ENCODE peak calls at places on chromosomes 16 and 17, in nine cellular contexts. One of them, this sample, is unnamed.

GRCh38 chr16:66910175-66910940 is 8.3 kb downstream of the CDH16 start:
- DNase-seq in A172: no peak
- DNase-seq in cardiac septum: no peak
- DNase-seq in germinal center: no peak
- DNase-seq in GOT3: no peak
- DNase-seq in T-helper 9 cell: no peak
- DNase-seq in retinal pigment epithelial cell: no peak
- DNase-seq in hepatic stellate cell: no peak
- DNase-seq in Calu3: no peak
- DNase-seq in this sample: no peak

GRCh38 chr17:32297860-32298259 is 32.2 kb downstream of the RHBDL3 start:
- DNase-seq in A172: no peak
- DNase-seq in cardiac septum: no peak
- DNase-seq in germinal center: no peak
- DNase-seq in GOT3: no peak
- DNase-seq in T-helper 9 cell: no peak
- DNase-seq in retinal pigment epithelial cell: no peak
- DNase-seq in hepatic stellate cell: no peak
- DNase-seq in Calu3: no peak
- DNase-seq in this sample: no peak

GRCh38 chr16:72821551-72821950 is 226.4 kb downstream of the ZFHX3 start:
- DNase-seq in A172: no peak
- DNase-seq in cardiac septum: no peak
- DNase-seq in germinal center: no peak
- DNase-seq in GOT3: no peak
- DNase-seq in T-helper 9 cell: no peak
- DNase-seq in retinal pigment epithelial cell: no peak
- DNase-seq in hepatic stellate cell: no peak
- DNase-seq in Calu3: no peak
- DNase-seq in this sample: no peak

GRCh38 chr17:21098934-21099687 is 27.7 kb upstream of the DHRS7B start:
- DNase-seq in A172: peak
- DNase-seq in cardiac septum: no peak
- DNase-seq in germinal center: peak
- DNase-seq in GOT3: no peak
- DNase-seq in T-helper 9 cell: peak
- DNase-seq in retinal pigment epithelial cell: peak
- DNase-seq in hepatic stellate cell: peak
- DNase-seq in Calu3: peak
- DNase-seq in this sample: peak

GRCh38 chr17:3796110-3796821 is 4.7 kb downstream of the ITGAE start:
- DNase-seq in A172: no peak
- DNase-seq in cardiac septum: no peak
- DNase-seq in germinal center: peak
- DNase-seq in GOT3: no peak
- DNase-seq in T-helper 9 cell: peak
- DNase-seq in retinal pigment epithelial cell: no peak
- DNase-seq in hepatic stellate cell: no peak
- DNase-seq in Calu3: no peak
- DNase-seq in this sample: no peak

GRCh38 chr17:75159196-75160031 is 5.1 kb upstream of the JPT1 start:
- DNase-seq in A172: peak
- DNase-seq in cardiac septum: no peak
- DNase-seq in germinal center: no peak
- DNase-seq in GOT3: no peak
- DNase-seq in T-helper 9 cell: no peak
- DNase-seq in retinal pigment epithelial cell: peak
- DNase-seq in hepatic stellate cell: no peak
- DNase-seq in Calu3: peak
- DNase-seq in this sample: no peak

GRCh38 chr17:42287305-42288077 is 807 bp upstream of the STAT5A start:
- DNase-seq in A172: peak
- DNase-seq in cardiac septum: peak
- DNase-seq in germinal center: peak
- DNase-seq in GOT3: no peak
- DNase-seq in T-helper 9 cell: peak
- DNase-seq in retinal pigment epithelial cell: no peak
- DNase-seq in hepatic stellate cell: no peak
- DNase-seq in Calu3: no peak
- DNase-seq in this sample: no peak

GRCh38 chr16:75762746-75763145 is 36.5 kb upstream of the CPHXL start:
- DNase-seq in A172: no peak
- DNase-seq in cardiac septum: no peak
- DNase-seq in germinal center: no peak
- DNase-seq in GOT3: no peak
- DNase-seq in T-helper 9 cell: no peak
- DNase-seq in retinal pigment epithelial cell: no peak
- DNase-seq in hepatic stellate cell: no peak
- DNase-seq in Calu3: no peak
- DNase-seq in this sample: no peak

GRCh38 chr16:30619207-30619606 is 9.0 kb upstream of the ZNF689 start:
- DNase-seq in A172: no peak
- DNase-seq in cardiac septum: no peak
- DNase-seq in germinal center: no peak
- DNase-seq in GOT3: no peak
- DNase-seq in T-helper 9 cell: no peak
- DNase-seq in retinal pigment epithelial cell: no peak
- DNase-seq in hepatic stellate cell: no peak
- DNase-seq in Calu3: no peak
- DNase-seq in this sample: no peak

GRCh38 chr17:1122681-1123396 is 56.9 kb downstream of the ABR start:
- DNase-seq in A172: peak
- DNase-seq in cardiac septum: peak
- DNase-seq in germinal center: peak
- DNase-seq in GOT3: no peak
- DNase-seq in T-helper 9 cell: peak
- DNase-seq in retinal pigment epithelial cell: no peak
- DNase-seq in hepatic stellate cell: peak
- DNase-seq in Calu3: peak
- DNase-seq in this sample: peak

GRCh38 chr16:54291107-54291980 is 4.8 kb upstream of the IRX3 start:
- DNase-seq in A172: no peak
- DNase-seq in cardiac septum: no peak
- DNase-seq in germinal center: no peak
- DNase-seq in GOT3: no peak
- DNase-seq in T-helper 9 cell: no peak
- DNase-seq in retinal pigment epithelial cell: no peak
- DNase-seq in hepatic stellate cell: no peak
- DNase-seq in Calu3: no peak
- DNase-seq in this sample: no peak

GRCh38 chr17:45228985-45229517 is 7.4 kb downstream of the FMNL1 start:
- DNase-seq in A172: peak
- DNase-seq in cardiac septum: peak
- DNase-seq in germinal center: peak
- DNase-seq in GOT3: peak
- DNase-seq in T-helper 9 cell: peak
- DNase-seq in retinal pigment epithelial cell: no peak
- DNase-seq in hepatic stellate cell: peak
- DNase-seq in Calu3: peak
- DNase-seq in this sample: no peak

GRCh38 chr16:66551362-66551761 is 1.0 kb upstream of the CKLF start:
- DNase-seq in A172: peak
- DNase-seq in cardiac septum: no peak
- DNase-seq in germinal center: peak
- DNase-seq in GOT3: no peak
- DNase-seq in T-helper 9 cell: peak
- DNase-seq in retinal pigment epithelial cell: no peak
- DNase-seq in hepatic stellate cell: no peak
- DNase-seq in Calu3: peak
- DNase-seq in this sample: peak

GRCh38 chr16:88456356-88457292 is 3.5 kb downstream of the ZFPM1 start:
- DNase-seq in A172: peak
- DNase-seq in cardiac septum: no peak
- DNase-seq in germinal center: peak
- DNase-seq in GOT3: no peak
- DNase-seq in T-helper 9 cell: peak
- DNase-seq in retinal pigment epithelial cell: no peak
- DNase-seq in hepatic stellate cell: no peak
- DNase-seq in Calu3: no peak
- DNase-seq in this sample: no peak

GRCh38 chr17:78377858-78378224 is 608 bp upstream of the PGS1 start:
- DNase-seq in A172: no peak
- DNase-seq in cardiac septum: no peak
- DNase-seq in germinal center: no peak
- DNase-seq in GOT3: no peak
- DNase-seq in T-helper 9 cell: no peak
- DNase-seq in retinal pigment epithelial cell: no peak
- DNase-seq in hepatic stellate cell: no peak
- DNase-seq in Calu3: no peak
- DNase-seq in this sample: no peak

GRCh38 chr17:81524063-81524864 is 3.9 kb upstream of the FSCN2 start:
- DNase-seq in A172: no peak
- DNase-seq in cardiac septum: no peak
- DNase-seq in germinal center: no peak
- DNase-seq in GOT3: no peak
- DNase-seq in T-helper 9 cell: no peak
- DNase-seq in retinal pigment epithelial cell: no peak
- DNase-seq in hepatic stellate cell: no peak
- DNase-seq in Calu3: no peak
- DNase-seq in this sample: no peak

GRCh38 chr16:50198802-50199410 is 45.8 kb downstream of the TENT4B start:
- DNase-seq in A172: no peak
- DNase-seq in cardiac septum: no peak
- DNase-seq in germinal center: no peak
- DNase-seq in GOT3: no peak
- DNase-seq in T-helper 9 cell: no peak
- DNase-seq in retinal pigment epithelial cell: no peak
- DNase-seq in hepatic stellate cell: no peak
- DNase-seq in Calu3: no peak
- DNase-seq in this sample: no peak

GRCh38 chr17:19269641-19270040 is 32.5 kb downstream of the EPN2 start:
- DNase-seq in A172: no peak
- DNase-seq in cardiac septum: no peak
- DNase-seq in germinal center: no peak
- DNase-seq in GOT3: no peak
- DNase-seq in T-helper 9 cell: no peak
- DNase-seq in retinal pigment epithelial cell: no peak
- DNase-seq in hepatic stellate cell: no peak
- DNase-seq in Calu3: no peak
- DNase-seq in this sample: no peak

GRCh38 chr17:82244413-82245140 is 15.7 kb downstream of the SLC16A3 start:
- DNase-seq in A172: no peak
- DNase-seq in cardiac septum: no peak
- DNase-seq in germinal center: no peak
- DNase-seq in GOT3: no peak
- DNase-seq in T-helper 9 cell: no peak
- DNase-seq in retinal pigment epithelial cell: no peak
- DNase-seq in hepatic stellate cell: peak
- DNase-seq in Calu3: peak
- DNase-seq in this sample: no peak

GRCh38 chr17:14201087-14201486 is 35.6 kb downstream of the CDRT15 start:
- DNase-seq in A172: no peak
- DNase-seq in cardiac septum: no peak
- DNase-seq in germinal center: no peak
- DNase-seq in GOT3: no peak
- DNase-seq in T-helper 9 cell: peak
- DNase-seq in retinal pigment epithelial cell: no peak
- DNase-seq in hepatic stellate cell: no peak
- DNase-seq in Calu3: no peak
- DNase-seq in this sample: no peak

GRCh38 chr17:58172369-58173071 is 5.7 kb downstream of the OR4D2 start:
- DNase-seq in A172: peak
- DNase-seq in cardiac septum: no peak
- DNase-seq in germinal center: peak
- DNase-seq in GOT3: no peak
- DNase-seq in T-helper 9 cell: no peak
- DNase-seq in retinal pigment epithelial cell: peak
- DNase-seq in hepatic stellate cell: no peak
- DNase-seq in Calu3: peak
- DNase-seq in this sample: no peak

GRCh38 chr16:11896776-11897175 is 19.0 kb downstream of the GSPT1 start:
- DNase-seq in A172: peak
- DNase-seq in cardiac septum: no peak
- DNase-seq in germinal center: no peak
- DNase-seq in GOT3: no peak
- DNase-seq in T-helper 9 cell: no peak
- DNase-seq in retinal pigment epithelial cell: peak
- DNase-seq in hepatic stellate cell: peak
- DNase-seq in Calu3: no peak
- DNase-seq in this sample: no peak

GRCh38 chr16:4947722-4948503 is 10.2 kb upstream of the SEC14L5 start:
- DNase-seq in A172: peak
- DNase-seq in cardiac septum: no peak
- DNase-seq in germinal center: no peak
- DNase-seq in GOT3: no peak
- DNase-seq in T-helper 9 cell: no peak
- DNase-seq in retinal pigment epithelial cell: peak
- DNase-seq in hepatic stellate cell: no peak
- DNase-seq in Calu3: no peak
- DNase-seq in this sample: no peak

GRCh38 chr17:76135810-76136188 is 5.2 kb downstream of the FOXJ1 start:
- DNase-seq in A172: no peak
- DNase-seq in cardiac septum: no peak
- DNase-seq in germinal center: no peak
- DNase-seq in GOT3: no peak
- DNase-seq in T-helper 9 cell: no peak
- DNase-seq in retinal pigment epithelial cell: no peak
- DNase-seq in hepatic stellate cell: no peak
- DNase-seq in Calu3: no peak
- DNase-seq in this sample: no peak

GRCh38 chr17:40362696-40363479 is 1.6 kb downstream of the GJD3 start:
- DNase-seq in A172: peak
- DNase-seq in cardiac septum: peak
- DNase-seq in germinal center: peak
- DNase-seq in GOT3: peak
- DNase-seq in T-helper 9 cell: peak
- DNase-seq in retinal pigment epithelial cell: no peak
- DNase-seq in hepatic stellate cell: peak
- DNase-seq in Calu3: peak
- DNase-seq in this sample: no peak

GRCh38 chr16:5333991-5334390 is 236.4 kb upstream of the EEF2KMT start:
- DNase-seq in A172: no peak
- DNase-seq in cardiac septum: no peak
- DNase-seq in germinal center: no peak
- DNase-seq in GOT3: no peak
- DNase-seq in T-helper 9 cell: no peak
- DNase-seq in retinal pigment epithelial cell: no peak
- DNase-seq in hepatic stellate cell: no peak
- DNase-seq in Calu3: no peak
- DNase-seq in this sample: no peak

GRCh38 chr17:9874722-9875121 is 30.3 kb downstream of the RCVRN start:
- DNase-seq in A172: no peak
- DNase-seq in cardiac septum: no peak
- DNase-seq in germinal center: no peak
- DNase-seq in GOT3: no peak
- DNase-seq in T-helper 9 cell: no peak
- DNase-seq in retinal pigment epithelial cell: no peak
- DNase-seq in hepatic stellate cell: no peak
- DNase-seq in Calu3: no peak
- DNase-seq in this sample: no peak

GRCh38 chr16:29745853-29746345 is at the start of gene C16orf54:
- DNase-seq in A172: no peak
- DNase-seq in cardiac septum: peak
- DNase-seq in germinal center: peak
- DNase-seq in GOT3: no peak
- DNase-seq in T-helper 9 cell: peak
- DNase-seq in retinal pigment epithelial cell: no peak
- DNase-seq in hepatic stellate cell: no peak
- DNase-seq in Calu3: no peak
- DNase-seq in this sample: no peak

GRCh38 chr17:9116861-9117568 is 95.7 kb downstream of the NTN1 start:
- DNase-seq in A172: no peak
- DNase-seq in cardiac septum: no peak
- DNase-seq in germinal center: no peak
- DNase-seq in GOT3: no peak
- DNase-seq in T-helper 9 cell: no peak
- DNase-seq in retinal pigment epithelial cell: no peak
- DNase-seq in hepatic stellate cell: no peak
- DNase-seq in Calu3: no peak
- DNase-seq in this sample: no peak

GRCh38 chr16:61274211-61274610 is 762.0 kb downstream of the CDH8 start:
- DNase-seq in A172: no peak
- DNase-seq in cardiac septum: peak
- DNase-seq in germinal center: no peak
- DNase-seq in GOT3: no peak
- DNase-seq in T-helper 9 cell: no peak
- DNase-seq in retinal pigment epithelial cell: no peak
- DNase-seq in hepatic stellate cell: no peak
- DNase-seq in Calu3: no peak
- DNase-seq in this sample: no peak

GRCh38 chr17:48952904-48953303 is 8.3 kb upstream of the SNF8 start:
- DNase-seq in A172: peak
- DNase-seq in cardiac septum: no peak
- DNase-seq in germinal center: no peak
- DNase-seq in GOT3: no peak
- DNase-seq in T-helper 9 cell: no peak
- DNase-seq in retinal pigment epithelial cell: no peak
- DNase-seq in hepatic stellate cell: no peak
- DNase-seq in Calu3: no peak
- DNase-seq in this sample: no peak

This sample was measured in COLO829.